ENCODE peak calls at places on chromosomes 16 and 17, in four cellular contexts. H, E, C and A are unnamed samples.

GRCh38 chr16:228151-228855 is 946 bp downstream of the LUC7L start:
- DNase-seq in H (no peak), E (no peak), C (peak; percentile 17), A (no peak)

GRCh38 chr16:83272201-83272600 is 535.6 kb upstream of the HSBP1 start:
- DNase-seq in C (peak; percentile 10), H (no peak), E (no peak), A (no peak)

GRCh38 chr17:44324092-44324570 is 492 bp downstream of the SLC25A39 start:
- DNase-seq in E (no peak), H (no peak), C (peak; percentile 59), A (no peak)

GRCh38 chr16:22264786-22265185 is 32.4 kb upstream of the POLR3E start:
- DNase-seq in E (no peak), C (peak; percentile 23), H (no peak), A (no peak)

GRCh38 chr17:46020023-46020735 is 21.1 kb downstream of the STH start:
- DNase-seq in E (no peak), H (peak; percentile 20), C (no peak), A (no peak)

GRCh38 chr17:39664581-39665561 is at the start of gene TCAP:
- DNase-seq in C (no peak), H (no peak), E (no peak), A (no peak)

GRCh38 chr16:922051-922450 is 48.7 kb downstream of the LMF1 start:
- DNase-seq in H (no peak), E (no peak), C (no peak), A (no peak)

GRCh38 chr17:51078009-51078592 is 42.6 kb downstream of the SPAG9 start:
- DNase-seq in E (no peak), H (no peak), C (no peak), A (no peak)

GRCh38 chr17:76498886-76499667 is 2.1 kb downstream of the RHBDF2 start:
- DNase-seq in E (no peak), H (no peak), C (peak; percentile 58), A (no peak)

GRCh38 chr16:85746431-85747227 is 4.3 kb downstream of the C16orf74 start:
- DNase-seq in C (peak; percentile 71), E (no peak), H (no peak), A (no peak)

GRCh38 chr17:60135951-60136666 is 13.7 kb upstream of the CA4 start:
- DNase-seq in E (no peak), H (no peak), C (no peak), A (no peak)

GRCh38 chr16:16940351-16940750 is 530.4 kb downstream of the XYLT1 start:
- DNase-seq in C (no peak), E (no peak), H (no peak), A (no peak)

GRCh38 chr17:78779848-78780247 is 2.2 kb downstream of the CYTH1 start:
- DNase-seq in E (no peak), C (no peak), H (no peak), A (no peak)

GRCh38 chr17:51857052-51857593 is 301.4 kb downstream of the CA10 start:
- DNase-seq in C (peak; percentile 5), E (no peak), H (no peak), A (no peak)

GRCh38 chr17:40561871-40562611 is 3.2 kb downstream of the CCR7 start:
- DNase-seq in C (no peak), E (no peak), H (no peak), A (no peak)

GRCh38 chr17:3534881-3535252 is 22.7 kb downstream of the TRPV3 start:
- DNase-seq in C (peak; percentile 52), H (no peak), E (no peak), A (no peak)

GRCh38 chr17:11986939-11987329 is 10.3 kb downstream of the ZNF18 start:
- DNase-seq in H (no peak), E (no peak), C (peak; percentile 71), A (no peak)

GRCh38 chr16:57977418-57978069 is 6.6 kb upstream of the CNGB1 start:
- DNase-seq in E (no peak), C (no peak), H (no peak), A (no peak)

GRCh38 chr16:27801259-27801945 is 251.5 kb downstream of the KATNIP start:
- DNase-seq in E (no peak), C (no peak), H (no peak), A (no peak)

GRCh38 chr17:46738544-46738943 is 79.9 kb downstream of the WNT3 start:
- DNase-seq in C (no peak), E (no peak), H (no peak), A (no peak)

GRCh38 chr17:8800656-8801055 is 1.5 kb upstream of the MFSD6L start:
- DNase-seq in H (no peak), C (no peak), E (no peak), A (no peak)

GRCh38 chr17:73410586-73411329 is 99.0 kb upstream of the CDC42EP4 start:
- DNase-seq in E (no peak), H (no peak), C (no peak), A (no peak)

GRCh38 chr17:63278731-63279442 is 167.2 kb downstream of the CYB561 start:
- DNase-seq in C (peak; percentile 40), E (no peak), H (no peak), A (no peak)

GRCh38 chr17:79650283-79650682 is 39.4 kb upstream of the RBFOX3 start:
- DNase-seq in C (no peak), H (no peak), E (no peak), A (no peak)

GRCh38 chr17:67434061-67434525 is 57.0 kb downstream of the PITPNC1 start:
- DNase-seq in H (peak; percentile 6), E (peak; percentile 25), C (peak; percentile 30), A (no peak)

GRCh38 chr16:25210758-25211157 is 6.0 kb upstream of the AQP8 start:
- DNase-seq in H (no peak), C (peak; percentile 91), E (no peak), A (no peak)

GRCh38 chr16:85192736-85193493 is 80.6 kb upstream of the CIBAR2 start:
- DNase-seq in C (peak; percentile 33), H (no peak), E (no peak), A (no peak)

GRCh38 chr16:85882181-85882810 is 16.7 kb upstream of the IRF8 start:
- DNase-seq in C (no peak), H (no peak), E (no peak), A (no peak)

GRCh38 chr17:15261063-15261817 is 3.9 kb downstream of the PMP22 start:
- DNase-seq in C (peak; percentile 79), E (no peak), H (no peak), A (peak; percentile 58)